ENCODE peak calls at places on chromosomes 12 and 14, in six cellular contexts. U is uterus; I is ovary; S is HepG2; T is transverse colon; P is CD8-positive, alpha-beta T cell. Q is an unnamed sample.

GRCh38 chr14:100096656-100097055 is 31.4 kb downstream of the EVL start:
- DNase-seq in U (no peak), I (no peak), S (no peak), T (no peak), P (no peak), Q (no peak)

GRCh38 chr12:77943466-77943865 is 112.8 kb downstream of the NAV3 start:
- DNase-seq in U (no peak), I (no peak), S (no peak), T (no peak), P (no peak), Q (no peak)

GRCh38 chr14:50087350-50088116 is 28.8 kb downstream of the VCPKMT start:
- DNase-seq in U (no peak), I (no peak), S (no peak), T (no peak), P (no peak), Q (no peak)

GRCh38 chr12:120474092-120474960 is 4.8 kb upstream of the SRSF9 start:
- DNase-seq in U (peak; percentile 35), I (peak; percentile 28), S (no peak), T (no peak), P (no peak), Q (no peak)

GRCh38 chr14:24085215-24085614 is 8.9 kb upstream of the PCK2 start:
- DNase-seq in U (no peak), I (no peak), S (no peak), T (no peak), P (no peak), Q (no peak)

GRCh38 chr12:127558363-127558762 is 708.6 kb upstream of the TMEM132C start:
- DNase-seq in U (no peak), I (no peak), S (no peak), T (no peak), P (no peak), Q (no peak)

GRCh38 chr14:61588419-61588901 is 106.9 kb upstream of the HIF1A start:
- DNase-seq in U (no peak), I (no peak), S (no peak), T (no peak), P (no peak), Q (no peak)

GRCh38 chr12:122888232-122888752 is 7.6 kb downstream of the VPS37B start:
- DNase-seq in U (no peak), I (no peak), S (peak; percentile 78), T (peak; percentile 78), P (peak; percentile 42), Q (peak; percentile 27)

GRCh38 chr14:49769171-49769570 is 1.2 kb downstream of the KLHDC2 start:
- DNase-seq in U (no peak), I (no peak), S (peak; percentile 53), T (peak; percentile 40), P (no peak), Q (no peak)

GRCh38 chr14:50676814-50677516 is 8.9 kb upstream of the SAV1 start:
- DNase-seq in U (no peak), I (no peak), S (no peak), T (no peak), P (no peak), Q (no peak)

GRCh38 chr12:14954269-14954668 is 7.1 kb downstream of the ARHGDIB start:
- DNase-seq in U (no peak), I (no peak), S (no peak), T (peak; percentile 30), P (no peak), Q (no peak)

GRCh38 chr12:117243488-117243887 is 53.2 kb upstream of the FBXO21 start:
- DNase-seq in U (no peak), I (no peak), S (no peak), T (no peak), P (no peak), Q (no peak)

GRCh38 chr12:75305412-75306332 is 24.5 kb downstream of the CAPS2 start:
- DNase-seq in U (no peak), I (no peak), S (no peak), T (no peak), P (no peak), Q (no peak)

GRCh38 chr12:117674313-117674712 is 294.5 kb downstream of the KSR2 start:
- DNase-seq in U (no peak), I (no peak), S (no peak), T (no peak), P (no peak), Q (no peak)

GRCh38 chr14:22583994-22584393 is 5.0 kb downstream of the DAD1 start:
- DNase-seq in U (no peak), I (no peak), S (no peak), T (no peak), P (no peak), Q (no peak)

GRCh38 chr12:53443955-53444354 is 2.4 kb downstream of the PRR13 start:
- DNase-seq in U (no peak), I (no peak), S (peak; percentile 32), T (no peak), P (no peak), Q (no peak)

GRCh38 chr14:104983231-104983721 is 2.3 kb upstream of the CLBA1 start:
- DNase-seq in U (no peak), I (no peak), S (no peak), T (no peak), P (no peak), Q (no peak)
- H3K4me1 ChIP-seq in U (no peaks in the 10 kb centered on the region), I (peaks cover 4% of the 10 kb centered on the region), S (peaks cover 53% of the 10 kb centered on the region), T (peaks cover 17% of the 10 kb centered on the region), P (peaks cover 8% of the 10 kb centered on the region), Q (no peaks in the 10 kb centered on the region)

GRCh38 chr12:43733687-43734086 is 24.9 kb downstream of the PUS7L start:
- DNase-seq in U (no peak), I (no peak), S (no peak), T (no peak), P (no peak), Q (no peak)
- TF ChIP-seq CTCF in U (no peak), I (no peak), S (no peak), T (no peak), P (no peak), Q (no peak)

GRCh38 chr14:32085182-32085844 is 8.2 kb downstream of the ARHGAP5 start:
- DNase-seq in U (no peak), I (no peak), S (peak; percentile 36), T (no peak), P (no peak), Q (no peak)
- H3K4me1 ChIP-seq in U (peaks cover 5% of the 10 kb centered on the region), I (peaks cover 4% of the 10 kb centered on the region), S (peaks cover 73% of the 10 kb centered on the region), T (peaks cover 53% of the 10 kb centered on the region), P (peaks cover 4% of the 10 kb centered on the region), Q (peaks cover 87% of the 10 kb centered on the region)

GRCh38 chr12:93127582-93128331 is 198.7 kb upstream of the EEA1 start:
- DNase-seq in U (peak; percentile 27), I (peak; percentile 84), S (peak; percentile 98), T (peak; percentile 49), P (no peak), Q (peak; percentile 72)
- TF ChIP-seq CTCF in U (no peak), I (no peak), S (peak; percentile 88), T (peak; percentile 21), P (no peak), Q (no peak)

GRCh38 chr12:114391088-114391487 is 14.9 kb downstream of the TBX5 start:
- DNase-seq in U (no peak), I (no peak), S (no peak), T (no peak), P (no peak), Q (no peak)
- H3K4me1 ChIP-seq in U (no peaks in the 10 kb centered on the region), I (no peaks in the 10 kb centered on the region), S (no peaks in the 10 kb centered on the region), T (no peaks in the 10 kb centered on the region), P (no peaks in the 10 kb centered on the region), Q (peaks cover 30% of the 10 kb centered on the region)

DNA sequence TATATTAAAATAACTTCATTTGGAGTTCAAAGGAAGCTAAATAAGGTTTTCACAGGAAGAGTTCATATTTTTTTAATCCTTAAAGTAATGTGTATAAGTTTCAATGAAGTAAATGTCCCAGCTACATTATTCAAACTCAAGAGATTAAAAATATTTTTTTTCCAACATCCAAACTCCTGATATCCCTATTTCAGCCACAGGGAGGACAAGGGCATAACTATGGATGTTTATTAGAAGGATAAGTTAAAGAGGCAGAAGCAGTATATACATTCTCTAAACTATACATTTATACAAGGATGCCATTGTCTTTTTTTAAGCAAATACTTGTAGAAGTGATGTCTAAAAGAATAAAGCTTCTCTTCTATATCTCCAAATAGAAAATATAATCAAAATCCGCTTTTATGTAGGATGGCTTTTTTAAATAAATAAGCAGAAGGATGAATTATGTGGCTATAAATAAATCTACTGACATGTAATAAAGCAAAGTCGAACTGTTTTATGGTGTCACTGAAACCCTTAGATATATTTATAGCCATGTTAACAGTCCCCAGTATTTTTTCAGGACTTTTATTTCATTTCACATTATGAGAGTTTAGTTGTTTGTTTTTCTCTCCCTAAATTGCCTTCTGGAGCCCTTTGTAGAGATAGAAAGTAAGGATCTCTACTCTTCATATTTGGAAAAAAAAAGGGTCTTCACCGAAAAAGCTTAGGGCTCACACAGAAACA is 936.5 kb downstream of the DIO2 start:
- DNase-seq in U (no peak), I (no peak), S (no peak), T (no peak), P (no peak), Q (no peak)
- TF ChIP-seq CTCF in U (no peak), I (no peak), S (no peak), T (no peak), P (no peak), Q (no peak)

GRCh38 chr12:124384299-124384894 is 89.5 kb downstream of the RFLNA start:
- DNase-seq in U (no peak), I (no peak), S (no peak), T (no peak), P (no peak), Q (no peak)
- H3K4me1 ChIP-seq in U (peaks cover 36% of the 10 kb centered on the region), I (peaks cover 30% of the 10 kb centered on the region), S (peaks cover 21% of the 10 kb centered on the region), T (peaks cover 47% of the 10 kb centered on the region), P (peaks cover 2% of the 10 kb centered on the region), Q (peaks cover 98% of the 10 kb centered on the region)

GRCh38 chr14:92493024-92493423 is 20.6 kb upstream of the RIN3 start:
- DNase-seq in U (no peak), I (no peak), S (no peak), T (no peak), P (no peak), Q (peak; percentile 1)

GRCh38 chr14:92490239-92490959 is 23.2 kb upstream of the RIN3 start:
- DNase-seq in U (no peak), I (no peak), S (no peak), T (no peak), P (no peak), Q (peak; percentile 6)

GRCh38 chr14:92491782-92492181 is 21.8 kb upstream of the RIN3 start:
- DNase-seq in U (no peak), I (no peak), S (no peak), T (no peak), P (no peak), Q (no peak)

GRCh38 chr14:92493492-92493891 is 20.1 kb upstream of the RIN3 start:
- DNase-seq in U (no peak), I (no peak), S (no peak), T (no peak), P (no peak), Q (peak; percentile 4)

GRCh38 chr14:92492261-92492660 is 21.3 kb upstream of the RIN3 start:
- DNase-seq in U (no peak), I (no peak), S (no peak), T (no peak), P (no peak), Q (peak; percentile 23)
- TF ChIP-seq CTCF in U (no peak), I (no peak), S (no peak), T (no peak), P (no peak), Q (no peak)